ENCODE peak calls at places on chromosomes 12 and 14, in eight cellular contexts. L is endothelial cell, O is Right ventricle myocardium inferior, U is mesenteric fat pad, Q is NCI-H510A treated with DMSO at 0.1 percent for 48 hours, W is EL, M is midbrain, H is T-helper 1 cell. I is an unnamed sample.

GRCh38 chr12:54708836-54709235 is 60.7 kb upstream of the DCD start:
- DNase-seq in L (no peak), O (no peak), U (no peak), Q (no peak), W (no peak), M (no peak), H (no peak), I (no peak)

GRCh38 chr14:68760771-68761170 is 32.1 kb downstream of the ZFP36L1 start:
- DNase-seq in L (no peak), O (no peak), U (no peak), Q (no peak), W (no peak), M (no peak), H (no peak), I (no peak)

GRCh38 chr12:77133566-77133965 is 68.2 kb upstream of the E2F7 start:
- DNase-seq in L (peak; percentile 71), O (no peak), U (no peak), Q (no peak), W (peak; percentile 45), M (no peak), H (no peak), I (no peak)

GRCh38 chr12:93158065-93158843 is 219.5 kb upstream of the NUDT4 start:
- DNase-seq in L (no peak), O (no peak), U (no peak), Q (no peak), W (no peak), M (no peak), H (no peak), I (no peak)

GRCh38 chr12:481422-481821 is 21.7 kb downstream of the B4GALNT3 start:
- DNase-seq in L (no peak), O (peak; percentile 76), U (peak; percentile 67), Q (peak; percentile 58), W (no peak), M (no peak), H (no peak), I (no peak)

GRCh38 chr14:101153691-101154090 is 250.2 kb upstream of the RTL1 start:
- DNase-seq in L (no peak), O (no peak), U (no peak), Q (no peak), W (no peak), M (no peak), H (no peak), I (no peak)

GRCh38 chr14:64113279-64113678 is 180.9 kb downstream of the ESR2 start:
- DNase-seq in L (no peak), O (no peak), U (no peak), Q (peak; percentile 42), W (no peak), M (no peak), H (no peak), I (no peak)

GRCh38 chr12:92070054-92070863 is 75.4 kb downstream of the BTG1 start:
- DNase-seq in L (no peak), O (no peak), U (no peak), Q (no peak), W (no peak), M (no peak), H (no peak), I (no peak)

GRCh38 chr14:51189600-51190376 is 50.3 kb upstream of the TMX1 start:
- DNase-seq in L (no peak), O (no peak), U (no peak), Q (no peak), W (no peak), M (no peak), H (no peak), I (no peak)

GRCh38 chr14:51067306-51067705 is 27.6 kb downstream of the TRIM9 start:
- DNase-seq in L (no peak), O (no peak), U (no peak), Q (no peak), W (no peak), M (no peak), H (no peak), I (no peak)

GRCh38 chr12:90013409-90013808 is 304.8 kb upstream of the ATP2B1 start:
- DNase-seq in L (no peak), O (no peak), U (no peak), Q (no peak), W (no peak), M (no peak), H (no peak), I (no peak)

GRCh38 chr14:37623552-37623951 is 28.1 kb downstream of the TTC6 start:
- DNase-seq in L (no peak), O (no peak), U (no peak), Q (no peak), W (peak; percentile 88), M (no peak), H (no peak), I (no peak)

I was measured in T-helper 9 cell.